ENCODE peak calls at places on chromosome 10, in nine cellular contexts. One of them, this sample, is unnamed.
A peak's percentile ranks its signal among the peaks of the same experiment; 100 is the strongest.

GRCh38 chr10:98169379-98169778 is 34.9 kb downstream of the R3HCC1L start:
- DNase-seq in GM12878: no peak
- DNase-seq in ovary: no peak
- DNase-seq in HepG2: no peak
- DNase-seq in sigmoid colon: no peak
- DNase-seq in A549: no peak
- DNase-seq in tibial nerve: no peak
- DNase-seq in SK-N-SH: no peak
- DNase-seq in H1: no peak
- DNase-seq in this sample: no peak

GRCh38 chr10:114499630-114500190 is 95.4 kb upstream of the AFAP1L2 start:
- DNase-seq in A549: no peak
- DNase-seq in H1: no peak
- DNase-seq in sigmoid colon: no peak
- DNase-seq in GM12878: no peak
- DNase-seq in ovary: no peak
- DNase-seq in tibial nerve: no peak
- DNase-seq in SK-N-SH: no peak
- DNase-seq in HepG2: no peak
- DNase-seq in this sample: peak; percentile 87

GRCh38 chr10:124624875-124625274 is 119.3 kb downstream of the FAM53B start:
- DNase-seq in sigmoid colon: no peak
- DNase-seq in tibial nerve: no peak
- DNase-seq in H1: no peak
- DNase-seq in ovary: no peak
- DNase-seq in GM12878: no peak
- DNase-seq in A549: no peak
- DNase-seq in HepG2: no peak
- DNase-seq in SK-N-SH: no peak
- DNase-seq in this sample: no peak

GRCh38 chr10:102919237-102919959 is 1.3 kb downstream of the CNNM2 start:
- DNase-seq in GM12878: no peak
- DNase-seq in SK-N-SH: peak; percentile 38
- DNase-seq in tibial nerve: no peak
- DNase-seq in H1: peak; percentile 66
- DNase-seq in A549: no peak
- DNase-seq in HepG2: peak; percentile 18
- DNase-seq in ovary: peak; percentile 29
- DNase-seq in sigmoid colon: peak; percentile 66
- DNase-seq in this sample: peak; percentile 21

GRCh38 chr10:67763499-67764011 is 67.6 kb upstream of the CTNNA3 start:
- DNase-seq in A549: peak; percentile 58
- DNase-seq in tibial nerve: peak; percentile 57
- DNase-seq in H1: peak; percentile 83
- DNase-seq in sigmoid colon: peak; percentile 87
- DNase-seq in GM12878: no peak
- DNase-seq in HepG2: peak; percentile 23
- DNase-seq in ovary: peak; percentile 84
- DNase-seq in SK-N-SH: peak; percentile 82
- DNase-seq in this sample: peak; percentile 75

GRCh38 chr10:89591796-89592271 is 53.2 kb downstream of the PANK1 start:
- DNase-seq in GM12878: no peak
- DNase-seq in A549: no peak
- DNase-seq in SK-N-SH: no peak
- DNase-seq in H1: no peak
- DNase-seq in tibial nerve: peak; percentile 12
- DNase-seq in ovary: peak; percentile 24
- DNase-seq in HepG2: no peak
- DNase-seq in sigmoid colon: no peak
- DNase-seq in this sample: no peak

GRCh38 chr10:86535057-86535882 is 13.7 kb upstream of the WAPL start:
- DNase-seq in A549: peak; percentile 95
- DNase-seq in H1: peak; percentile 88
- DNase-seq in GM12878: no peak
- DNase-seq in sigmoid colon: peak; percentile 81
- DNase-seq in SK-N-SH: no peak
- DNase-seq in ovary: peak; percentile 35
- DNase-seq in tibial nerve: peak; percentile 31
- DNase-seq in HepG2: peak; percentile 38
- DNase-seq in this sample: peak; percentile 90

GRCh38 chr10:12801214-12802087 is 200.1 kb downstream of the CCDC3 start:
- DNase-seq in GM12878: no peak
- DNase-seq in SK-N-SH: no peak
- DNase-seq in sigmoid colon: no peak
- DNase-seq in ovary: no peak
- DNase-seq in H1: no peak
- DNase-seq in HepG2: no peak
- DNase-seq in A549: no peak
- DNase-seq in tibial nerve: no peak
- DNase-seq in this sample: no peak

GRCh38 chr10:381346-381745 is 246.1 kb downstream of the ZMYND11 start:
- DNase-seq in tibial nerve: no peak
- DNase-seq in H1: no peak
- DNase-seq in SK-N-SH: no peak
- DNase-seq in GM12878: no peak
- DNase-seq in sigmoid colon: no peak
- DNase-seq in ovary: no peak
- DNase-seq in HepG2: no peak
- DNase-seq in A549: no peak
- DNase-seq in this sample: no peak

DNA sequence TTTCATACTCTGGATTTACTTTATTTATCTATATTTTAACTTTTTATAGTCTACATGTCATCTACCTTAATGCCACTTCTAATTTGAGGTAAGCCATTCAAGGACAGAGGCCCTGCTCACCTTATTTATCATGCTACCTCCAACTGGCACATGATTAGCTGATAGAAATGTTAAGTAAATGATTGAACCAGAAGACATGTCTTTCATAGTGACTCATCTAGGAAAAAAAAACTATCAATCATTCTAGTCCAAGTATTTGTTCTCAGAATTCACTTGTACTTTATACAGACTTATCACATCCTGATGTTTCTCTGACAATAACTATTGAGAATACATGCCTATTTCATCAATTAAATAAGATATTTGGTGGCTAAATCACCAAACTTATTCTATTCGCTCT is 856.3 kb downstream of the XPNPEP1 start:
- DNase-seq in H1: no peak
- DNase-seq in SK-N-SH: no peak
- DNase-seq in A549: no peak
- DNase-seq in sigmoid colon: no peak
- DNase-seq in ovary: no peak
- DNase-seq in HepG2: no peak
- DNase-seq in tibial nerve: no peak
- DNase-seq in GM12878: no peak
- DNase-seq in this sample: no peak
- TF ChIP-seq EP300 in H1: no peak
- TF ChIP-seq EP300 in SK-N-SH: no peak
- TF ChIP-seq EP300 in A549: no peak
- TF ChIP-seq EP300 in sigmoid colon: no peak
- TF ChIP-seq EP300 in ovary: no peak
- TF ChIP-seq EP300 in HepG2: no peak
- TF ChIP-seq EP300 in tibial nerve: no peak
- TF ChIP-seq EP300 in GM12878: no peak
- TF ChIP-seq EP300 in this sample: no peak

DNA sequence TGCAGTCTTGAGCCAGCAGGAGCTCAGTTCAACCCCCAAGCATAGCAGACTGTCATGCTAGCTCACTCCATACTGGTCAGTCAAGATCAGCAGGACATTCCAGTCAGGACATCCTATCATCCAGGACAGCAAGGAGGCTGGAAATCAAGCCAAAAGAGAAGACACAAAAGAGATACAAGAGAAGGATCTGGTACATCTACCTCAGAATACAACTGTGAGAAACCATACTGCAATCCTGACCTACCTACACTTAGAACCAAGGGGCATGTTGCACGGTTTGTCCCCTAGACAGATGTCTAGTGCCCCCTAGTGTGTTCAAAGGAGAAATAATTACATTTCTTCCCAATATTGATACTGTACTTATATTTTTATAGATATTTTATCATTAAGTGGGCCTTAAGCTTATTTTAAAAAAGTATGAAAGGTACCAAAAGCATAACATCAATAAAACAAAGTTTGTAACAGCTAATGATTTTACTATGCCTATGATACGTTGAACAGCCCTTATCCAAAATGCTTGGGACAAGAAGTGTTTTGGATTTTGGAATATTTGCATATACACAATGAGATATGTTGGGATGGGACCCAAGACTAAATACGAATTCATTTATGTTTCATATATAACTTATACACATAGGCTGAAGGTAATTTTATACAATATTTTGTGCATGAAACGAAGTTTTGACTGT is 26.7 kb downstream of the ERCC6 start:
- DNase-seq in A549: peak; percentile 7
- DNase-seq in GM12878: no peak
- DNase-seq in tibial nerve: no peak
- DNase-seq in SK-N-SH: peak; percentile 38
- DNase-seq in HepG2: peak; percentile 16
- DNase-seq in H1: no peak
- DNase-seq in sigmoid colon: no peak
- DNase-seq in ovary: no peak
- DNase-seq in this sample: no peak
- TF ChIP-seq CTCF in A549: peak; percentile 73
- TF ChIP-seq CTCF in GM12878: peak; percentile 60
- TF ChIP-seq CTCF in tibial nerve: peak; percentile 14
- TF ChIP-seq CTCF in SK-N-SH: peak; percentile 79
- TF ChIP-seq CTCF in HepG2: peak; percentile 72
- TF ChIP-seq CTCF in H1: no peak
- TF ChIP-seq CTCF in sigmoid colon: no peak
- TF ChIP-seq CTCF in ovary: no peak
- TF ChIP-seq CTCF in this sample: peak; percentile 41

GRCh38 chr10:35462491-35462934 is 126.2 kb downstream of the CCNY start:
- DNase-seq in HepG2: peak; percentile 56
- DNase-seq in sigmoid colon: no peak
- DNase-seq in H1: no peak
- DNase-seq in tibial nerve: no peak
- DNase-seq in SK-N-SH: no peak
- DNase-seq in ovary: no peak
- DNase-seq in A549: no peak
- DNase-seq in GM12878: no peak
- DNase-seq in this sample: no peak
- TF ChIP-seq EP300 in HepG2: no peak
- TF ChIP-seq EP300 in sigmoid colon: no peak
- TF ChIP-seq EP300 in H1: no peak
- TF ChIP-seq EP300 in tibial nerve: no peak
- TF ChIP-seq EP300 in SK-N-SH: no peak
- TF ChIP-seq EP300 in ovary: no peak
- TF ChIP-seq EP300 in A549: no peak
- TF ChIP-seq EP300 in GM12878: no peak
- TF ChIP-seq EP300 in this sample: no peak

GRCh38 chr10:31709028-31709427 is 219.6 kb downstream of the ARHGAP12 start:
- DNase-seq in HepG2: no peak
- DNase-seq in SK-N-SH: no peak
- DNase-seq in sigmoid colon: no peak
- DNase-seq in ovary: no peak
- DNase-seq in GM12878: no peak
- DNase-seq in H1: no peak
- DNase-seq in A549: no peak
- DNase-seq in tibial nerve: no peak
- DNase-seq in this sample: no peak
- TF ChIP-seq CTCF in HepG2: no peak
- TF ChIP-seq CTCF in SK-N-SH: no peak
- TF ChIP-seq CTCF in sigmoid colon: no peak
- TF ChIP-seq CTCF in ovary: no peak
- TF ChIP-seq CTCF in GM12878: no peak
- TF ChIP-seq CTCF in H1: no peak
- TF ChIP-seq CTCF in A549: no peak
- TF ChIP-seq CTCF in tibial nerve: no peak
- TF ChIP-seq CTCF in this sample: no peak

This sample was measured in transverse colon.